ENCODE peak calls at places on chromosomes 16 and 17, in four cellular contexts. P, C, D and B are unnamed samples.
A peak's percentile ranks its signal among the peaks of the same experiment; 100 is the strongest.

GRCh38 chr17:36481829-36482228 is 4.7 kb upstream of the ZNHIT3 start:
- DNase-seq in C (no peak), D (no peak), P (no peak), B (no peak)

GRCh38 chr17:40175928-40176327 is 1.3 kb upstream of the RAPGEFL1 start:
- DNase-seq in C (no peak), P (no peak), D (no peak), B (no peak)

GRCh38 chr17:74135391-74136167 is 67.9 kb upstream of the RPL38 start:
- DNase-seq in P (no peak), D (no peak), C (no peak), B (no peak)

GRCh38 chr17:79330696-79331095 is 256.1 kb downstream of the ENGASE start:
- DNase-seq in C (no peak), D (no peak), P (no peak), B (no peak)

GRCh38 chr17:64343071-64343774 is 47.4 kb downstream of the PECAM1 start:
- DNase-seq in C (no peak), D (no peak), P (no peak), B (no peak)

GRCh38 chr17:60139438-60140285 is 10.1 kb upstream of the CA4 start:
- DNase-seq in C (peak; percentile 71), P (no peak), D (peak; percentile 23), B (peak; percentile 87)

GRCh38 chr17:39775075-39775474 is 37.3 kb downstream of the GRB7 start:
- DNase-seq in D (no peak), C (no peak), P (no peak), B (no peak)

GRCh38 chr16:17481741-17482140 is 11.0 kb upstream of the XYLT1 start:
- DNase-seq in C (no peak), D (no peak), P (no peak), B (no peak)

GRCh38 chr17:927611-928461 is 51.7 kb downstream of the NXN start:
- DNase-seq in D (no peak), P (no peak), C (no peak), B (no peak)

GRCh38 chr16:57149391-57149790 is 36.4 kb downstream of the PSME3IP1 start:
- DNase-seq in C (no peak), D (no peak), P (no peak), B (no peak)

GRCh38 chr16:57151369-57151768 is 34.5 kb downstream of the PSME3IP1 start:
- DNase-seq in C (no peak), D (no peak), P (no peak), B (no peak)

GRCh38 chr16:57152096-57153093 is 33.4 kb downstream of the PSME3IP1 start:
- DNase-seq in D (no peak), P (no peak), C (no peak), B (no peak)

GRCh38 chr16:57148481-57148880 is 37.4 kb downstream of the PSME3IP1 start:
- DNase-seq in D (no peak), P (no peak), C (no peak), B (no peak)

GRCh38 chr16:57150682-57151330 is 35.0 kb downstream of the PSME3IP1 start:
- DNase-seq in C (no peak), D (no peak), P (no peak), B (no peak)
- TF ChIP-seq POLR2A in C (no peak), D (no peak), P (no peak), B (no peak)

GRCh38 chr17:44774271-44775135 is 15.7 kb downstream of the ADAM11 start:
- DNase-seq in C (peak; percentile 86), D (peak; percentile 55), P (peak; percentile 19), B (peak; percentile 85)

GRCh38 chr17:44776628-44777393 is 18.0 kb downstream of the ADAM11 start:
- DNase-seq in P (no peak), C (no peak), D (no peak), B (no peak)

GRCh38 chr17:44775838-44776621 is 17.2 kb downstream of the ADAM11 start:
- DNase-seq in D (no peak), P (no peak), C (no peak), B (no peak)

GRCh38 chr17:44773140-44773539 is 14.4 kb downstream of the ADAM11 start:
- DNase-seq in C (no peak), D (no peak), P (no peak), B (no peak)

DNA sequence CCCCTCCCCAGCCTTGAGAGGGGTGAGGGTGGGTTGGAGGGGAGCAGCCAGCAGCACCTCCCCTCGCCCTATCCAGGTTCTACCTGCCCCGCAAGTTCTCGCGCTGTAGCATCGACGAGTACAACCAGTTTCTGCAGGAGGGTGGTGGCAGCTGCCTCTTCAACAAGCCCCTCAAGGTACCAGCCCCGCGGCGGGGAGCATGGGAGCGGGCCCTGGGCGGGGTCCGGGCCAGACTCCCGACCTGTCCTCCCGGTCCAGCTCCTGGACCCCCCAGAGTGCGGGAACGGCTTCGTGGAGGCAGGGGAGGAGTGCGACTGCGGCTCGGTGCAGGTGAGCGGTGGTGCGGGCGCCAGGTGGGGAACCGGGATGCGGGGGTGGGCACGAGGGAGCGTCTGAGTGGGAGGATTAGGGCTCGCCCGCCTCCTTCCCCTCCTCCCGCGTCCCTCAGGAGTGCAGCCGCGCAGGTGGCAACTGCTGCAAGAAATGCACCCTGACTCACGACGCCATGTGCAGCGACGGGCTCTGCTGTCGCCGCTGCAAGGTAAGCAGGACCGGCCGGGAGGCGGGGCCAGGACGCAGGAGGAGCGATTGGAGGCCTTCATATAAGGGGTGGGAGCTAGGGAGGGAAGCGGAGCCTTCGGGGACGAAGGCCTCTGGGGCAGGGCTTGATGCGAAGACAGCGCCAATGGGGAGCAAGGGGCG is 16.5 kb downstream of the ADAM11 start:
- DNase-seq in P (peak; percentile 88), C (peak; percentile 96), D (peak; percentile 87), B (peak; percentile 98)
- TF ChIP-seq POLR2A in P (no peak), C (no peak), D (no peak), B (no peak)

GRCh38 chr17:81903415-81903831 is 1.4 kb downstream of the NPB start:
- DNase-seq in C (no peak), P (no peak), D (no peak), B (no peak)
- TF ChIP-seq POLR2A in C (no peak), P (no peak), D (no peak), B (no peak)

GRCh38 chr16:58449768-58450167 is 50.2 kb upstream of the NDRG4 start:
- DNase-seq in D (no peak), C (no peak), P (no peak), B (peak; percentile 17)
- TF ChIP-seq POLR2A in D (no peak), C (no peak), P (no peak), B (no peak)

GRCh38 chr17:2390199-2390880 is 10.5 kb downstream of the MNT start:
- DNase-seq in D (no peak), C (no peak), P (no peak), B (no peak)

GRCh38 chr17:2393184-2393953 is 7.5 kb downstream of the MNT start:
- DNase-seq in D (peak; percentile 82), C (peak; percentile 94), P (no peak), B (peak; percentile 93)

GRCh38 chr17:2393954-2394749 is 6.7 kb downstream of the MNT start:
- DNase-seq in P (no peak), C (peak; percentile 64), D (no peak), B (peak; percentile 53)

GRCh38 chr17:2391597-2392251 is 9.1 kb downstream of the MNT start:
- DNase-seq in C (no peak), P (no peak), D (no peak), B (peak; percentile 44)

GRCh38 chr17:2392252-2393183 is 8.3 kb downstream of the MNT start:
- DNase-seq in D (peak; percentile 94), P (peak; percentile 74), C (peak; percentile 97), B (peak; percentile 98)
- TF ChIP-seq POLR2A in D (peak; percentile 95), P (peak; percentile 80), C (peak; percentile 79), B (peak; percentile 52)

DNA sequence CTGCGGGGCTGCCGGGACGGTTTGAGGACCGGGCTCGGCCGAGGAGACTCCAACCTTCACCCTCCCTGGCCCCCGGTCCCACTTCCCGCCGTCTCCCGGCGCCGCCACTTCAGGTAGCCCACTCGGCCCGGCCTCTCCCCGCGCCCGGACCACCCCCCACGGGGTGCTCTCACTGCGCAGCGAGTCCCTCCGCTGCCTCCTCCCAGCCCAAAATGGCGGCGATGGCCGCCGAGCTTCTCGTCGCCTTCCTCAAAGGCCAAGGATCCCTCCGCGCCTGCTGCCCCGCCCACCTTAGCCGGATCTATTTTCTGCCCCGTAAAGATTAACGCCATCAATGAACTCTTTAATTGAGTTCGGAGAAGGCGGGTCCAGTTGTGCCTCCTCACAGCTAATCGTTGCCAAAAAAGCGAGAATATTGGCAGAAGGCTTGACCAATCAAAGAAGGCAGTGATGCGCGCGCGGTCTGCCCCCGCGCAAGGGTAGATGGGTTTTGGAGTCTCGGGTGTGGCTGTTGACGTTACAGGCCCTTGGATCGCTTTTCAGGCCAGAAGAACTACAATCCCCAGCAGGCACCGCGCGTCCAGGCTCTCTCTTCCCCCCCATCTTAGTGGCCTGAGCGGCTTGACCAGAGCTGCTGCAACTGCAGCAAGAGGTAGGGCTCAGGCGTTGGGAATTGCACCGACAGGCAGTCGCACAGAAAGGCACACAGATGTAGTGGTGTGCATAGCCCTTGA is at the start of gene HEXIM2:
- DNase-seq in P (peak; percentile 95), D (peak; percentile 98), C (peak; percentile 98), B (peak; percentile 100)
- TF ChIP-seq POLR2A in P (peak; percentile 96), D (peak; percentile 94), C (peak; percentile 99), B (peak; percentile 98)

DNA sequence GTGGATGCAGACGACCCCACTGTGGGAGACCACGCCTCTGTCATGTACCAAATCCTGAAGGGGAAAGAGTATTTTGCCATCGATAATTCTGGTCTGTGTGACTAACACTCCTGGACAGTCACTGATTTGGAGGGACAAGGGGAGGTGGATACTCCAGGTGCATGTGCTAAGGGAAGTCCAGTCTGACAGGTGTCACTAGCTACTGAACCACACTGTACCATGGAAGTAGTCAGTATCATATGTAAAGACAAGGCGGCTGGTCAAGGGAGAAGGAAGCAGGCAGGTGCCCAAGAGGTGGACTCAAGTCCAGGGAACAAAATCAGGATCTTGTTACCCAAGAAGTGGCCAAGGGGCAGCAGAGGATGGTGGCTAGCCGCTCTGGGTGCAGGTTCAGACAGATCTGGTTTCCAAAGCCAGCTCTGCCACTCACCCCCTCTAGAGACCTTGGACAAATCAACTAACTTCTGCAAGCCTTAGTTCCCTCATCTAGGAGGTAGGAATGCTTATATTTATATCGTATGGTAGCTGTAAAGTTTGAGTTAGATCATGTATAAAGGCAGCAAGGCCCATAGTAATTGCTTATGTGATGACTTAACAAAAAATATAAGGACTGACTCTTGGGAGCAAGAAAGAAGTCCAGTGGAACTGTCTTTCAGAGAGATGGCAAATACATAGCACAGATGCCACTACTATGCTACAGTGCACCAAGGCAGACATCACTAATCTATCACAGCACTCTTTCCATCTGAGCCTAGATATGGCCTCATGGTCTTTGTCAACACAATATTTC is 22.1 kb downstream of the CDH5 start:
- DNase-seq in C (no peak), P (no peak), D (no peak), B (no peak)
- TF ChIP-seq POLR2A in C (no peak), P (no peak), D (no peak), B (no peak)